ENCODE peak calls at places on chromosomes 12 and 14, in five cellular contexts. One of them, this sample, is unnamed.

GRCh38 chr14:34693228-34693939 is 21.0 kb downstream of the CFL2 start:
- DNase-seq in K562: peak
- DNase-seq in GM12878: no peak
- DNase-seq in IMR-90: no peak
- DNase-seq in SK-N-SH: no peak
- DNase-seq in this sample: peak

GRCh38 chr12:65879878-65880277 is 55.6 kb downstream of the HMGA2 start:
- DNase-seq in GM12878: no peak
- DNase-seq in IMR-90: peak
- DNase-seq in K562: no peak
- DNase-seq in SK-N-SH: no peak
- DNase-seq in this sample: no peak

GRCh38 chr14:80636071-80636470 is 305.5 kb downstream of the CEP128 start:
- DNase-seq in IMR-90: peak
- DNase-seq in K562: no peak
- DNase-seq in GM12878: no peak
- DNase-seq in SK-N-SH: no peak
- DNase-seq in this sample: peak

GRCh38 chr12:7122876-7123769 is 5.6 kb downstream of the RBP5 start:
- DNase-seq in IMR-90: no peak
- DNase-seq in K562: peak
- DNase-seq in GM12878: no peak
- DNase-seq in SK-N-SH: no peak
- DNase-seq in this sample: no peak

GRCh38 chr12:26195250-26195640 is at the start of gene SSPN:
- DNase-seq in K562: no peak
- DNase-seq in SK-N-SH: peak
- DNase-seq in GM12878: no peak
- DNase-seq in IMR-90: peak
- DNase-seq in this sample: no peak

GRCh38 chr12:46357438-46358324 is 14.9 kb downstream of the SLC38A2 start:
- DNase-seq in SK-N-SH: no peak
- DNase-seq in K562: no peak
- DNase-seq in IMR-90: peak
- DNase-seq in GM12878: no peak
- DNase-seq in this sample: no peak

GRCh38 chr14:24430682-24431568 is 1.2 kb downstream of the KHNYN start:
- DNase-seq in IMR-90: peak
- DNase-seq in SK-N-SH: no peak
- DNase-seq in K562: no peak
- DNase-seq in GM12878: no peak
- DNase-seq in this sample: no peak

GRCh38 chr12:100043657-100044056 is 58.9 kb upstream of the ANKS1B start:
- DNase-seq in K562: no peak
- DNase-seq in GM12878: no peak
- DNase-seq in SK-N-SH: no peak
- DNase-seq in IMR-90: no peak
- DNase-seq in this sample: no peak

GRCh38 chr14:106556665-106557289 is 1030.4 kb downstream of the TMEM121 start:
- DNase-seq in K562: peak
- DNase-seq in IMR-90: no peak
- DNase-seq in GM12878: no peak
- DNase-seq in SK-N-SH: peak
- DNase-seq in this sample: no peak

GRCh38 chr14:72892879-72893635 is 844 bp downstream of the DPF3 start:
- DNase-seq in GM12878: no peak
- DNase-seq in SK-N-SH: peak
- DNase-seq in IMR-90: no peak
- DNase-seq in K562: peak
- DNase-seq in this sample: no peak

GRCh38 chr12:75482636-75483035 is 2.1 kb downstream of the GLIPR1 start:
- DNase-seq in K562: no peak
- DNase-seq in GM12878: no peak
- DNase-seq in IMR-90: no peak
- DNase-seq in SK-N-SH: no peak
- DNase-seq in this sample: no peak

GRCh38 chr14:60845523-60845922 is 111.0 kb downstream of the MNAT1 start:
- DNase-seq in SK-N-SH: no peak
- DNase-seq in GM12878: peak
- DNase-seq in IMR-90: no peak
- DNase-seq in K562: no peak
- DNase-seq in this sample: no peak

GRCh38 chr14:104353221-104353920 is 215.0 kb downstream of the KIF26A start:
- DNase-seq in K562: no peak
- DNase-seq in IMR-90: no peak
- DNase-seq in SK-N-SH: no peak
- DNase-seq in GM12878: no peak
- DNase-seq in this sample: no peak

GRCh38 chr14:43754838-43755237 is 752.2 kb downstream of the FSCB start:
- DNase-seq in K562: no peak
- DNase-seq in IMR-90: no peak
- DNase-seq in GM12878: no peak
- DNase-seq in SK-N-SH: no peak
- DNase-seq in this sample: no peak

GRCh38 chr12:48003226-48004038 is 844 bp downstream of the COL2A1 start:
- DNase-seq in GM12878: no peak
- DNase-seq in IMR-90: no peak
- DNase-seq in K562: no peak
- DNase-seq in SK-N-SH: no peak
- DNase-seq in this sample: peak

GRCh38 chr14:76516884-76517283 is 140.9 kb downstream of the ESRRB start:
- DNase-seq in SK-N-SH: no peak
- DNase-seq in GM12878: no peak
- DNase-seq in K562: no peak
- DNase-seq in IMR-90: no peak
- DNase-seq in this sample: no peak

GRCh38 chr12:3117144-3117581 is 40.0 kb downstream of the TSPAN9 start:
- DNase-seq in GM12878: no peak
- DNase-seq in K562: no peak
- DNase-seq in IMR-90: peak
- DNase-seq in SK-N-SH: no peak
- DNase-seq in this sample: no peak

GRCh38 chr12:30928356-30929264 is 2.1 kb downstream of the TSPAN11 start:
- DNase-seq in GM12878: no peak
- DNase-seq in K562: peak
- DNase-seq in IMR-90: no peak
- DNase-seq in SK-N-SH: peak
- DNase-seq in this sample: no peak

GRCh38 chr12:65778268-65779090 is 45.8 kb upstream of the HMGA2 start:
- DNase-seq in GM12878: no peak
- DNase-seq in IMR-90: peak
- DNase-seq in K562: no peak
- DNase-seq in SK-N-SH: no peak
- DNase-seq in this sample: peak

GRCh38 chr12:67331828-67332227 is 62.7 kb downstream of the CAND1 start:
- DNase-seq in IMR-90: no peak
- DNase-seq in GM12878: no peak
- DNase-seq in SK-N-SH: no peak
- DNase-seq in K562: no peak
- DNase-seq in this sample: no peak

GRCh38 chr12:110765144-110765543 is 22.5 kb upstream of the PPP1CC start:
- DNase-seq in IMR-90: no peak
- DNase-seq in GM12878: no peak
- DNase-seq in SK-N-SH: no peak
- DNase-seq in K562: no peak
- DNase-seq in this sample: no peak

GRCh38 chr12:130640496-130640895 is 75.6 kb downstream of the RIMBP2 start:
- DNase-seq in SK-N-SH: no peak
- DNase-seq in K562: no peak
- DNase-seq in GM12878: no peak
- DNase-seq in IMR-90: no peak
- DNase-seq in this sample: no peak

GRCh38 chr14:68349900-68350323 is 443.0 kb downstream of the ZFP36L1 start:
- DNase-seq in GM12878: no peak
- DNase-seq in K562: no peak
- DNase-seq in IMR-90: peak
- DNase-seq in SK-N-SH: no peak
- DNase-seq in this sample: no peak

GRCh38 chr14:32256606-32257005 is 53.5 kb upstream of the RNU6-8 start:
- DNase-seq in IMR-90: peak
- DNase-seq in SK-N-SH: no peak
- DNase-seq in K562: no peak
- DNase-seq in GM12878: no peak
- DNase-seq in this sample: no peak

GRCh38 chr12:130846386-130846785 is 7.3 kb upstream of the STX2 start:
- DNase-seq in SK-N-SH: no peak
- DNase-seq in IMR-90: no peak
- DNase-seq in K562: no peak
- DNase-seq in GM12878: no peak
- DNase-seq in this sample: no peak

GRCh38 chr14:104158827-104159798 is 20.7 kb downstream of the KIF26A start:
- DNase-seq in SK-N-SH: peak
- DNase-seq in K562: peak
- DNase-seq in GM12878: no peak
- DNase-seq in IMR-90: no peak
- DNase-seq in this sample: no peak

GRCh38 chr12:106841471-106842302 is 67.2 kb downstream of the RIC8B start:
- DNase-seq in GM12878: no peak
- DNase-seq in IMR-90: peak
- DNase-seq in SK-N-SH: peak
- DNase-seq in K562: peak
- DNase-seq in this sample: peak

GRCh38 chr12:104909761-104910160 is 48.3 kb downstream of the SLC41A2 start:
- DNase-seq in GM12878: no peak
- DNase-seq in IMR-90: peak
- DNase-seq in SK-N-SH: no peak
- DNase-seq in K562: no peak
- DNase-seq in this sample: no peak
- TF ChIP-seq RCOR1 in GM12878: no peak
- TF ChIP-seq RCOR1 in IMR-90: no peak
- TF ChIP-seq RCOR1 in SK-N-SH: no peak
- TF ChIP-seq RCOR1 in K562: no peak
- TF ChIP-seq RCOR1 in this sample: no peak

DNA sequence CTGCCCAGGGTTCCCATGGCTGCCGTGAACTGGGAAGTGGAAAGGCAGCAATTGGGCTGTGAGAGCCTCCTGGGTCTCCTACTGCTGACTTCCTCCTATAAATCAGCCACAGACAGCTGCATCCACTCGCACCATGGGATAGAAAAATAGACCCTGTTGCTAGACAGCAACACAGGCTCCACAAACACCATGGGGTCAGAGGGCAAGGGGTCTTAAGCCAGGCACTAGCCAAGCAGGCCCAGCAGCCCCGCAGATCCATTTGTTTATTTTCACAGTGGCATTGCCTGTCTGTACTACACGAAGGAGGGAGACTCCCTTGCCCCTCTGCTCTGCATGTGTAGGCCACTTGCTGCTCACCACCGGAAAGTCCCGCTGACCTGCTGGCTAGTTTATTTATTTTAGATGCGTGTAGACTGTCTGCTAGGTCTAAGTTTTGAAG is 139.8 kb downstream of the DACT1 start:
- DNase-seq in K562: no peak
- DNase-seq in SK-N-SH: no peak
- DNase-seq in IMR-90: peak
- DNase-seq in GM12878: no peak
- DNase-seq in this sample: no peak
- TF ChIP-seq RCOR1 in K562: no peak
- TF ChIP-seq RCOR1 in SK-N-SH: no peak
- TF ChIP-seq RCOR1 in IMR-90: no peak
- TF ChIP-seq RCOR1 in GM12878: no peak
- TF ChIP-seq RCOR1 in this sample: no peak

GRCh38 chr12:72134934-72135333 is 137.2 kb upstream of the TRHDE start:
- DNase-seq in SK-N-SH: no peak
- DNase-seq in GM12878: no peak
- DNase-seq in K562: no peak
- DNase-seq in IMR-90: no peak
- DNase-seq in this sample: no peak
- TF ChIP-seq RCOR1 in SK-N-SH: no peak
- TF ChIP-seq RCOR1 in GM12878: no peak
- TF ChIP-seq RCOR1 in K562: no peak
- TF ChIP-seq RCOR1 in IMR-90: no peak
- TF ChIP-seq RCOR1 in this sample: no peak

GRCh38 chr12:58502236-58502635 is 418.1 kb downstream of the LRIG3 start:
- DNase-seq in GM12878: no peak
- DNase-seq in IMR-90: peak
- DNase-seq in K562: no peak
- DNase-seq in SK-N-SH: no peak
- DNase-seq in this sample: no peak
- TF ChIP-seq RCOR1 in GM12878: no peak
- TF ChIP-seq RCOR1 in IMR-90: no peak
- TF ChIP-seq RCOR1 in K562: no peak
- TF ChIP-seq RCOR1 in SK-N-SH: no peak
- TF ChIP-seq RCOR1 in this sample: no peak

DNA sequence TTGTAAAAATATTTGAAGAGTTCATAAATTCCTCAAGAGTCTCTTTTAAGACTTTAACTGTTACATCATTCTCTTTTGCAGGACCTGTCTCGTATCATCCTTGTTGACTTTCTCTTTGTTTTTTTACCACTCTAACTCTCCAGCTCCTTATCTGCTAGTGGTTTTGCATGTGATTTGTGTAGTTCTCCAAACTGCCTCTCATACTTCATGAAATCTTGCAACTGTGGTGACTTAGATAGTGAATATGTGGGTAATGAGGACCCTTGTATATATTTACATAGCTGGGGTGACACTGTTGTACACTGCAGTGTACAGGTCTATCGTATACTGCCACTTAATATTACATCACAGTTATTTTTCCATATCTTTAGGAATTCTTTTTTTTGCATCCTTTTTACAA is 40.2 kb upstream of the EMP1 start:
- DNase-seq in K562: no peak
- DNase-seq in IMR-90: peak
- DNase-seq in GM12878: no peak
- DNase-seq in SK-N-SH: no peak
- DNase-seq in this sample: no peak
- TF ChIP-seq RCOR1 in K562: no peak
- TF ChIP-seq RCOR1 in IMR-90: no peak
- TF ChIP-seq RCOR1 in GM12878: no peak
- TF ChIP-seq RCOR1 in SK-N-SH: no peak
- TF ChIP-seq RCOR1 in this sample: no peak